ENCODE peak calls at places on chromosomes 5 and 9, in four cellular contexts. Y is mesenchymal stem cell, D is heart left ventricle, E is HepG2. B is an unnamed sample.

GRCh38 chr9:123269316-123269715 is 930 bp upstream of the STRBP start:
- DNase-seq in Y (no peak), D (no peak), E (no peak), B (no peak)

GRCh38 chr5:1793301-1793740 is 6.3 kb downstream of the MRPL36 start:
- DNase-seq in D (no peak), E (no peak), Y (peak; percentile 7), B (no peak)

GRCh38 chr9:136230773-136231172 is 14.8 kb downstream of the QSOX2 start:
- DNase-seq in Y (no peak), D (no peak), E (no peak), B (no peak)

GRCh38 chr9:77744877-77745435 is 96.8 kb upstream of the GNA14 start:
- DNase-seq in E (no peak), Y (peak; percentile 10), D (no peak), B (no peak)

GRCh38 chr5:54443264-54443663 is 12.2 kb upstream of the HSPB3 start:
- DNase-seq in Y (peak; percentile 57), E (peak; percentile 15), D (no peak), B (no peak)

GRCh38 chr5:104297076-104297475 is 734.5 kb upstream of the NUDT12 start:
- DNase-seq in Y (peak; percentile 48), E (no peak), D (no peak), B (no peak)

GRCh38 chr5:105840800-105841199 is 1829.9 kb downstream of the EFNA5 start:
- DNase-seq in D (no peak), Y (no peak), E (no peak), B (no peak)

GRCh38 chr5:111077678-111078077 is 6.2 kb downstream of the TSLP start:
- DNase-seq in D (no peak), E (no peak), Y (no peak), B (no peak)

GRCh38 chr9:114317665-114318357 is 5.1 kb upstream of the ORM1 start:
- DNase-seq in D (no peak), Y (peak; percentile 85), E (no peak), B (no peak)

GRCh38 chr5:148541054-148541835 is 113.1 kb downstream of the HTR4 start:
- DNase-seq in E (no peak), D (no peak), Y (no peak), B (no peak)

GRCh38 chr9:78533500-78533899 is 236.6 kb downstream of the PSAT1 start:
- DNase-seq in D (no peak), Y (no peak), E (no peak), B (no peak)

GRCh38 chr5:115583474-115583873 is 18.8 kb downstream of the TICAM2 start:
- DNase-seq in Y (peak; percentile 89), E (no peak), D (no peak), B (no peak)

GRCh38 chr5:171166766-171167165 is 142.3 kb upstream of the TLX3 start:
- DNase-seq in Y (no peak), E (no peak), D (no peak), B (no peak)

GRCh38 chr5:126837907-126838539 is 61.1 kb downstream of the LMNB1 start:
- DNase-seq in Y (peak; percentile 36), E (no peak), D (no peak), B (peak; percentile 18)

GRCh38 chr5:133714161-133714915 is 102.0 kb upstream of the FSTL4 start:
- DNase-seq in D (no peak), E (no peak), Y (no peak), B (no peak)

GRCh38 chr5:1747079-1747802 is 52.4 kb downstream of the MRPL36 start:
- DNase-seq in D (no peak), E (no peak), Y (no peak), B (no peak)

GRCh38 chr5:170143091-170143490 is 37.4 kb downstream of the FOXI1 start:
- DNase-seq in E (no peak), Y (no peak), D (no peak), B (no peak)

GRCh38 chr5:67963789-67964519 is 251.6 kb upstream of the PIK3R1 start:
- DNase-seq in E (no peak), Y (no peak), D (no peak), B (peak; percentile 34)

GRCh38 chr5:136094913-136095641 is 37.6 kb upstream of the SMAD5 start:
- DNase-seq in Y (no peak), E (no peak), D (no peak), B (peak; percentile 47)

GRCh38 chr5:135834639-135835529 is at the start of gene SLC25A48:
- DNase-seq in D (peak; percentile 17), E (peak; percentile 52), Y (no peak), B (peak; percentile 90)

GRCh38 chr5:157116483-157116954 is 7.7 kb upstream of the HAVCR2 start:
- DNase-seq in E (no peak), Y (no peak), D (no peak), B (no peak)

GRCh38 chr5:66136053-66136452 is 8.0 kb upstream of the SREK1 start:
- DNase-seq in Y (no peak), E (no peak), D (no peak), B (no peak)

GRCh38 chr9:92094655-92095054 is 20.6 kb downstream of the SPTLC1 start:
- DNase-seq in E (peak; percentile 5), Y (peak; percentile 33), D (no peak), B (no peak)

GRCh38 chr9:97874617-97875016 is 21.6 kb downstream of the FOXE1 start:
- DNase-seq in E (no peak), Y (no peak), D (no peak), B (peak; percentile 17)

GRCh38 chr5:139389701-139390638 is at the start of gene MZB1:
- DNase-seq in E (no peak), D (no peak), Y (no peak), B (peak; percentile 54)

GRCh38 chr9:129752915-129753724 is at the start of gene PTGES:
- DNase-seq in D (peak; percentile 54), Y (peak; percentile 92), E (no peak), B (peak; percentile 32)

GRCh38 chr9:106376689-106377088 is 486.3 kb upstream of the ZNF462 start:
- DNase-seq in Y (peak; percentile 10), D (no peak), E (no peak), B (no peak)

GRCh38 chr5:102971693-102972293 is 148.1 kb downstream of the GIN1 start:
- DNase-seq in E (peak; percentile 1), D (no peak), Y (peak; percentile 58), B (peak; percentile 5)

GRCh38 chr5:177462021-177462670 is 11.3 kb downstream of the DBN1 start:
- DNase-seq in Y (no peak), E (no peak), D (peak; percentile 69), B (no peak)

GRCh38 chr9:27675354-27675753 is 102.1 kb upstream of the C9orf72 start:
- DNase-seq in Y (no peak), E (no peak), D (no peak), B (no peak)

GRCh38 chr9:18743421-18743820 is 269.5 kb downstream of the ADAMTSL1 start:
- DNase-seq in D (no peak), E (no peak), Y (no peak), B (no peak)

DNA sequence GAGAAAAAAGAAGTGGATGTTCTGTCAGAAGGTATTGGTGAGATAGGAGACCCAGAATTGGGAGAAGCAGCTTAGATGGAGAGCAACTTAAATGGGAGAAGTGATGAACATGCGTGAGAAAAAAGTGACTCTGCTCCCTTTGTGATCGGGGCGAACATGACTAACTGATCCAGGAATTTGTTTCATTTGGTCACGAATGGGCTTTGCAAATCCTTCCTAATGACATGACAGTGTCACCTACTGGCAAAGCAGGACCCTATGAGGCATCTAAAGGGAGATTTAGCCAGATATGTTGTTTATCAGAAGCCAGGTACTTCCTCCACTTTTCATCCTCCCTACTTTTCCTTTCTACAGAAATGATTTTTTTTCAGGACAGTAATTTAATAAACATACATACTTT is 787.4 kb upstream of the RGMB start:
- DNase-seq in Y (peak; percentile 36), E (no peak), D (no peak), B (no peak)
- H3K4me3 ChIP-seq in Y (no peak overlapping the region), E (no peak overlapping the region), D (no peak overlapping the region), B (no peak overlapping the region)

GRCh38 chr5:32127759-32128158 is 46.4 kb downstream of the GOLPH3 start:
- DNase-seq in E (no peak), D (no peak), Y (no peak), B (no peak)

GRCh38 chr5:32123889-32124676 is 50.0 kb downstream of the GOLPH3 start:
- DNase-seq in Y (no peak), D (no peak), E (no peak), B (no peak)

GRCh38 chr5:32129074-32129598 is 45.0 kb downstream of the GOLPH3 start:
- DNase-seq in Y (no peak), D (no peak), E (no peak), B (no peak)

GRCh38 chr5:32126691-32127090 is 47.4 kb downstream of the GOLPH3 start:
- DNase-seq in E (no peak), Y (no peak), D (no peak), B (no peak)

DNA sequence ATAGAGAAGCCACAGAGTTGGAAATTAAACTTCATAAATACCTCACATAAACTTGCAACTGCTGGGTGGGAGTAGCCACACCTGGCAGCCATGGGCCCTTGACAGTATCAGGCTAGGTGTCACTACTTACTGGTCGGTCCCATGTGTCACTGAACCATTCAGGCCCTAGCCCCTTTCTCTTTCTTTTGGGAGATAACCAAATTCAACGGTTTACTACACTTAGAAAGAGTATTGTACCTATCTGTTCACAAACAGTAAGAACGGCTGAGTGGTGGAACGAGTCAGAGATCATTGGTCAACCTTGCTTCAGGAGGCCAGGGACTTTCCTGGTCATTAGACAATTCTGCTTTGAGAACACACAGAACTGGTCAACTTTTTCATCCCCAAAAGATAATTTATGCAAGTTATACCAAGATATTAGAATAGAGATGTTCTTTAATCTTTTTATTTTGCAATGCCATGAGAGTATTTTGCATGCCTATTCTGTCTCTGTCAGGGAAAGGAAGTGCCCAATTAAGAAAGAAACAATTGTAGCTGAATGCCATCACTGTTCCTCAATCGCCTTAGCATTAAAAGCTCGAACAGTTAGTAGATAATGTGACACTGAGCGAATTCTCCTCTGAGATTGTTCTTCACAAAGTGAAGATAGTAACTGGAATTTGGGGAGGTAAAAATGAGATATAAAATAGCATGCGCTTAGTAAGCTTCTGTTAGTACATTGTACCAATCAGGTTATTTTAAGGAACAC is 50.9 kb downstream of the GOLPH3 start:
- DNase-seq in Y (no peak), E (no peak), D (no peak), B (no peak)
- H3K36me3 ChIP-seq in Y (peaks cover 77% of the 10 kb centered on the region), E (peaks cover 18% of the 10 kb centered on the region), D (peaks cover 3% of the 10 kb centered on the region), B (peaks cover 13% of the 10 kb centered on the region)

GRCh38 chr5:150670275-150670960 is 9.4 kb downstream of the MYOZ3 start:
- DNase-seq in D (no peak), E (no peak), Y (peak; percentile 19), B (no peak)
- H3K4me3 ChIP-seq in D (no peak overlapping the region), E (no peak overlapping the region), Y (no peak overlapping the region), B (no peak overlapping the region)

GRCh38 chr5:36158144-36158543 is 6.2 kb downstream of the SKP2 start:
- DNase-seq in Y (peak; percentile 61), D (no peak), E (no peak), B (no peak)

GRCh38 chr5:36164461-36164860 is 12.6 kb downstream of the SKP2 start:
- DNase-seq in E (no peak), D (no peak), Y (no peak), B (no peak)

GRCh38 chr5:36161317-36161716 is 9.4 kb downstream of the SKP2 start:
- DNase-seq in D (no peak), E (no peak), Y (no peak), B (peak; percentile 82)

GRCh38 chr5:36162810-36163486 is 11.0 kb downstream of the SKP2 start:
- DNase-seq in D (no peak), E (no peak), Y (no peak), B (no peak)

DNA sequence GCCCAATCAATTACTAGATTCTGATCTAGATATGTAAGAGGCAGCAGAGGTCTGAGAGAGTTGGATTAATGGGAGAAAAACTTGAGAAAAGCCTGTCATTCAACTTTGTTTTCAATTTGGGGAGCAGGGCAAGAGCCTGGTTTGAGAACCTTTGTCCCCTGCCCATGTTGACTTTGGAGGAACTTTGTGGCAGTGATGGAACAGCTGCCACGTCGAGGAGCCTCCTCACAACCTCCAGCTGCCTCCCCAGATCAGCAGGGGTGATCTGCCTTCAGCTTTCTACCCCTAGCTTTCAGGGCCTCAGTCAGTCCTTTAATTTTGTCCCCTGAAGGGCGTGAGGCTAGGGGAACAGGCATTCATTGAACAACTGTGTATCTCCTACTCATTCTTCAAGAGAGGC is 8.7 kb downstream of the SKP2 start:
- DNase-seq in E (no peak), Y (no peak), D (no peak), B (peak; percentile 35)
- H3K36me3 ChIP-seq in E (peaks cover 22% of the 10 kb centered on the region), Y (peaks cover 87% of the 10 kb centered on the region), D (no peaks in the 10 kb centered on the region), B (peaks cover 2% of the 10 kb centered on the region)

B was measured in small intestine.